ENCODE peak calls at places on chromosome 9, in ten cellular contexts. One of them, this sample, is unnamed.

GRCh38 chr9:107484117-107484723 is 5.3 kb downstream of the KLF4 start:
- DNase-seq in H1: no peak
- DNase-seq in stimulated activated CD4-positive, alpha-beta T cell treated with anti-CD3 and anti-CD28 coated beads, TNF-alpha, amount 100 ng/mL, for 1 hour: no peak
- DNase-seq in activated effector memory CD4-positive, alpha-beta T cell treated with Interleukin-2 at 50 U/mL for 16 hours: no peak
- DNase-seq in AML-193: peak
- DNase-seq in MCF 10A: peak
- DNase-seq in SK-MEL-5: peak
- DNase-seq in GM12865: peak
- DNase-seq in NCI-H345: peak
- DNase-seq in left cardiac atrium: no peak
- DNase-seq in this sample: no peak

GRCh38 chr9:21813575-21814473 is 11.4 kb downstream of the MTAP start:
- DNase-seq in NCI-H345: peak
- DNase-seq in GM12865: peak
- DNase-seq in activated effector memory CD4-positive, alpha-beta T cell treated with Interleukin-2 at 50 U/mL for 16 hours: peak
- DNase-seq in AML-193: peak
- DNase-seq in SK-MEL-5: no peak
- DNase-seq in MCF 10A: no peak
- DNase-seq in H1: no peak
- DNase-seq in left cardiac atrium: peak
- DNase-seq in stimulated activated CD4-positive, alpha-beta T cell treated with anti-CD3 and anti-CD28 coated beads, TNF-alpha, amount 100 ng/mL, for 1 hour: peak
- DNase-seq in this sample: peak

GRCh38 chr9:277595-278330 is 63.1 kb downstream of the DOCK8 start:
- DNase-seq in AML-193: no peak
- DNase-seq in left cardiac atrium: no peak
- DNase-seq in SK-MEL-5: no peak
- DNase-seq in activated effector memory CD4-positive, alpha-beta T cell treated with Interleukin-2 at 50 U/mL for 16 hours: no peak
- DNase-seq in stimulated activated CD4-positive, alpha-beta T cell treated with anti-CD3 and anti-CD28 coated beads, TNF-alpha, amount 100 ng/mL, for 1 hour: no peak
- DNase-seq in GM12865: no peak
- DNase-seq in H1: no peak
- DNase-seq in NCI-H345: no peak
- DNase-seq in MCF 10A: no peak
- DNase-seq in this sample: no peak

GRCh38 chr9:98774746-98775145 is 21.6 kb downstream of the ANKS6 start:
- DNase-seq in GM12865: no peak
- DNase-seq in NCI-H345: no peak
- DNase-seq in stimulated activated CD4-positive, alpha-beta T cell treated with anti-CD3 and anti-CD28 coated beads, TNF-alpha, amount 100 ng/mL, for 1 hour: no peak
- DNase-seq in activated effector memory CD4-positive, alpha-beta T cell treated with Interleukin-2 at 50 U/mL for 16 hours: no peak
- DNase-seq in MCF 10A: peak
- DNase-seq in H1: peak
- DNase-seq in left cardiac atrium: no peak
- DNase-seq in SK-MEL-5: peak
- DNase-seq in AML-193: peak
- DNase-seq in this sample: no peak

GRCh38 chr9:112867275-112867991 is 23.2 kb downstream of the SLC46A2 start:
- DNase-seq in SK-MEL-5: peak
- DNase-seq in stimulated activated CD4-positive, alpha-beta T cell treated with anti-CD3 and anti-CD28 coated beads, TNF-alpha, amount 100 ng/mL, for 1 hour: no peak
- DNase-seq in AML-193: no peak
- DNase-seq in activated effector memory CD4-positive, alpha-beta T cell treated with Interleukin-2 at 50 U/mL for 16 hours: no peak
- DNase-seq in GM12865: peak
- DNase-seq in left cardiac atrium: no peak
- DNase-seq in H1: no peak
- DNase-seq in NCI-H345: no peak
- DNase-seq in MCF 10A: peak
- DNase-seq in this sample: no peak

GRCh38 chr9:120212153-120212852 is 367.7 kb downstream of the CDK5RAP2 start:
- DNase-seq in NCI-H345: no peak
- DNase-seq in left cardiac atrium: no peak
- DNase-seq in GM12865: peak
- DNase-seq in H1: no peak
- DNase-seq in AML-193: no peak
- DNase-seq in MCF 10A: no peak
- DNase-seq in SK-MEL-5: no peak
- DNase-seq in stimulated activated CD4-positive, alpha-beta T cell treated with anti-CD3 and anti-CD28 coated beads, TNF-alpha, amount 100 ng/mL, for 1 hour: no peak
- DNase-seq in activated effector memory CD4-positive, alpha-beta T cell treated with Interleukin-2 at 50 U/mL for 16 hours: no peak
- DNase-seq in this sample: no peak

GRCh38 chr9:92141144-92142129 is 26.2 kb upstream of the SPTLC1 start:
- DNase-seq in stimulated activated CD4-positive, alpha-beta T cell treated with anti-CD3 and anti-CD28 coated beads, TNF-alpha, amount 100 ng/mL, for 1 hour: no peak
- DNase-seq in activated effector memory CD4-positive, alpha-beta T cell treated with Interleukin-2 at 50 U/mL for 16 hours: no peak
- DNase-seq in MCF 10A: no peak
- DNase-seq in left cardiac atrium: peak
- DNase-seq in H1: peak
- DNase-seq in NCI-H345: peak
- DNase-seq in GM12865: no peak
- DNase-seq in SK-MEL-5: no peak
- DNase-seq in AML-193: no peak
- DNase-seq in this sample: no peak

GRCh38 chr9:111597852-111598729 is 1.4 kb downstream of the PTGR1 start:
- DNase-seq in H1: peak
- DNase-seq in stimulated activated CD4-positive, alpha-beta T cell treated with anti-CD3 and anti-CD28 coated beads, TNF-alpha, amount 100 ng/mL, for 1 hour: peak
- DNase-seq in left cardiac atrium: peak
- DNase-seq in AML-193: peak
- DNase-seq in NCI-H345: peak
- DNase-seq in activated effector memory CD4-positive, alpha-beta T cell treated with Interleukin-2 at 50 U/mL for 16 hours: peak
- DNase-seq in SK-MEL-5: peak
- DNase-seq in MCF 10A: peak
- DNase-seq in GM12865: peak
- DNase-seq in this sample: no peak

GRCh38 chr9:89978185-89978584 is 373.4 kb downstream of the GADD45G start:
- DNase-seq in H1: no peak
- DNase-seq in SK-MEL-5: peak
- DNase-seq in GM12865: no peak
- DNase-seq in AML-193: no peak
- DNase-seq in left cardiac atrium: no peak
- DNase-seq in MCF 10A: peak
- DNase-seq in stimulated activated CD4-positive, alpha-beta T cell treated with anti-CD3 and anti-CD28 coated beads, TNF-alpha, amount 100 ng/mL, for 1 hour: no peak
- DNase-seq in NCI-H345: no peak
- DNase-seq in activated effector memory CD4-positive, alpha-beta T cell treated with Interleukin-2 at 50 U/mL for 16 hours: no peak
- DNase-seq in this sample: no peak

GRCh38 chr9:18061856-18062255 is 412.1 kb upstream of the ADAMTSL1 start:
- DNase-seq in H1: no peak
- DNase-seq in AML-193: peak
- DNase-seq in NCI-H345: no peak
- DNase-seq in SK-MEL-5: no peak
- DNase-seq in activated effector memory CD4-positive, alpha-beta T cell treated with Interleukin-2 at 50 U/mL for 16 hours: no peak
- DNase-seq in GM12865: no peak
- DNase-seq in stimulated activated CD4-positive, alpha-beta T cell treated with anti-CD3 and anti-CD28 coated beads, TNF-alpha, amount 100 ng/mL, for 1 hour: no peak
- DNase-seq in left cardiac atrium: no peak
- DNase-seq in MCF 10A: peak
- DNase-seq in this sample: no peak

GRCh38 chr9:6757988-6758417 is 230 bp downstream of the KDM4C start:
- DNase-seq in H1: peak
- DNase-seq in SK-MEL-5: no peak
- DNase-seq in activated effector memory CD4-positive, alpha-beta T cell treated with Interleukin-2 at 50 U/mL for 16 hours: no peak
- DNase-seq in MCF 10A: no peak
- DNase-seq in stimulated activated CD4-positive, alpha-beta T cell treated with anti-CD3 and anti-CD28 coated beads, TNF-alpha, amount 100 ng/mL, for 1 hour: no peak
- DNase-seq in NCI-H345: no peak
- DNase-seq in left cardiac atrium: peak
- DNase-seq in AML-193: no peak
- DNase-seq in GM12865: no peak
- DNase-seq in this sample: no peak

GRCh38 chr9:14866200-14866749 is 44.0 kb downstream of the FREM1 start:
- DNase-seq in left cardiac atrium: no peak
- DNase-seq in GM12865: no peak
- DNase-seq in SK-MEL-5: no peak
- DNase-seq in stimulated activated CD4-positive, alpha-beta T cell treated with anti-CD3 and anti-CD28 coated beads, TNF-alpha, amount 100 ng/mL, for 1 hour: no peak
- DNase-seq in activated effector memory CD4-positive, alpha-beta T cell treated with Interleukin-2 at 50 U/mL for 16 hours: no peak
- DNase-seq in AML-193: no peak
- DNase-seq in H1: no peak
- DNase-seq in NCI-H345: no peak
- DNase-seq in MCF 10A: no peak
- DNase-seq in this sample: no peak

GRCh38 chr9:88980732-88981336 is 10.4 kb upstream of the S1PR3 start:
- DNase-seq in left cardiac atrium: no peak
- DNase-seq in activated effector memory CD4-positive, alpha-beta T cell treated with Interleukin-2 at 50 U/mL for 16 hours: no peak
- DNase-seq in stimulated activated CD4-positive, alpha-beta T cell treated with anti-CD3 and anti-CD28 coated beads, TNF-alpha, amount 100 ng/mL, for 1 hour: no peak
- DNase-seq in SK-MEL-5: no peak
- DNase-seq in MCF 10A: no peak
- DNase-seq in NCI-H345: no peak
- DNase-seq in H1: no peak
- DNase-seq in AML-193: no peak
- DNase-seq in GM12865: no peak
- DNase-seq in this sample: no peak

GRCh38 chr9:16267336-16268036 is 603.0 kb downstream of the BNC2 start:
- DNase-seq in stimulated activated CD4-positive, alpha-beta T cell treated with anti-CD3 and anti-CD28 coated beads, TNF-alpha, amount 100 ng/mL, for 1 hour: no peak
- DNase-seq in left cardiac atrium: no peak
- DNase-seq in AML-193: no peak
- DNase-seq in MCF 10A: no peak
- DNase-seq in SK-MEL-5: peak
- DNase-seq in activated effector memory CD4-positive, alpha-beta T cell treated with Interleukin-2 at 50 U/mL for 16 hours: no peak
- DNase-seq in GM12865: peak
- DNase-seq in NCI-H345: peak
- DNase-seq in H1: no peak
- DNase-seq in this sample: no peak

GRCh38 chr9:105270711-105271110 is 26.3 kb downstream of the SLC44A1 start:
- DNase-seq in stimulated activated CD4-positive, alpha-beta T cell treated with anti-CD3 and anti-CD28 coated beads, TNF-alpha, amount 100 ng/mL, for 1 hour: no peak
- DNase-seq in AML-193: no peak
- DNase-seq in left cardiac atrium: no peak
- DNase-seq in H1: no peak
- DNase-seq in SK-MEL-5: no peak
- DNase-seq in NCI-H345: no peak
- DNase-seq in GM12865: no peak
- DNase-seq in activated effector memory CD4-positive, alpha-beta T cell treated with Interleukin-2 at 50 U/mL for 16 hours: no peak
- DNase-seq in MCF 10A: no peak
- DNase-seq in this sample: no peak

GRCh38 chr9:127966416-127967150 is 14.2 kb downstream of the EEIG1 start:
- DNase-seq in H1: no peak
- DNase-seq in left cardiac atrium: no peak
- DNase-seq in stimulated activated CD4-positive, alpha-beta T cell treated with anti-CD3 and anti-CD28 coated beads, TNF-alpha, amount 100 ng/mL, for 1 hour: no peak
- DNase-seq in MCF 10A: peak
- DNase-seq in NCI-H345: no peak
- DNase-seq in GM12865: no peak
- DNase-seq in SK-MEL-5: no peak
- DNase-seq in AML-193: no peak
- DNase-seq in activated effector memory CD4-positive, alpha-beta T cell treated with Interleukin-2 at 50 U/mL for 16 hours: no peak
- DNase-seq in this sample: no peak

GRCh38 chr9:101087426-101087825 is 58.9 kb downstream of the PLPPR1 start:
- DNase-seq in SK-MEL-5: no peak
- DNase-seq in MCF 10A: no peak
- DNase-seq in GM12865: no peak
- DNase-seq in AML-193: no peak
- DNase-seq in H1: no peak
- DNase-seq in NCI-H345: peak
- DNase-seq in left cardiac atrium: no peak
- DNase-seq in activated effector memory CD4-positive, alpha-beta T cell treated with Interleukin-2 at 50 U/mL for 16 hours: no peak
- DNase-seq in stimulated activated CD4-positive, alpha-beta T cell treated with anti-CD3 and anti-CD28 coated beads, TNF-alpha, amount 100 ng/mL, for 1 hour: no peak
- DNase-seq in this sample: no peak

GRCh38 chr9:129487307-129487657 is 133.6 kb downstream of the C9orf50 start:
- DNase-seq in NCI-H345: no peak
- DNase-seq in stimulated activated CD4-positive, alpha-beta T cell treated with anti-CD3 and anti-CD28 coated beads, TNF-alpha, amount 100 ng/mL, for 1 hour: no peak
- DNase-seq in MCF 10A: no peak
- DNase-seq in GM12865: no peak
- DNase-seq in left cardiac atrium: no peak
- DNase-seq in AML-193: no peak
- DNase-seq in SK-MEL-5: no peak
- DNase-seq in activated effector memory CD4-positive, alpha-beta T cell treated with Interleukin-2 at 50 U/mL for 16 hours: no peak
- DNase-seq in H1: no peak
- DNase-seq in this sample: no peak

GRCh38 chr9:120402741-120403542 is 177.0 kb downstream of the CDK5RAP2 start:
- DNase-seq in NCI-H345: no peak
- DNase-seq in MCF 10A: peak
- DNase-seq in SK-MEL-5: peak
- DNase-seq in H1: no peak
- DNase-seq in AML-193: peak
- DNase-seq in stimulated activated CD4-positive, alpha-beta T cell treated with anti-CD3 and anti-CD28 coated beads, TNF-alpha, amount 100 ng/mL, for 1 hour: no peak
- DNase-seq in left cardiac atrium: no peak
- DNase-seq in GM12865: no peak
- DNase-seq in activated effector memory CD4-positive, alpha-beta T cell treated with Interleukin-2 at 50 U/mL for 16 hours: no peak
- DNase-seq in this sample: no peak

GRCh38 chr9:89888233-89888632 is 283.4 kb downstream of the GADD45G start:
- DNase-seq in NCI-H345: no peak
- DNase-seq in SK-MEL-5: no peak
- DNase-seq in activated effector memory CD4-positive, alpha-beta T cell treated with Interleukin-2 at 50 U/mL for 16 hours: no peak
- DNase-seq in stimulated activated CD4-positive, alpha-beta T cell treated with anti-CD3 and anti-CD28 coated beads, TNF-alpha, amount 100 ng/mL, for 1 hour: no peak
- DNase-seq in left cardiac atrium: no peak
- DNase-seq in GM12865: no peak
- DNase-seq in AML-193: no peak
- DNase-seq in MCF 10A: no peak
- DNase-seq in H1: no peak
- DNase-seq in this sample: no peak

GRCh38 chr9:134357631-134358025 is 31.4 kb downstream of the RXRA start:
- DNase-seq in MCF 10A: peak
- DNase-seq in activated effector memory CD4-positive, alpha-beta T cell treated with Interleukin-2 at 50 U/mL for 16 hours: no peak
- DNase-seq in left cardiac atrium: no peak
- DNase-seq in NCI-H345: no peak
- DNase-seq in AML-193: no peak
- DNase-seq in GM12865: no peak
- DNase-seq in stimulated activated CD4-positive, alpha-beta T cell treated with anti-CD3 and anti-CD28 coated beads, TNF-alpha, amount 100 ng/mL, for 1 hour: no peak
- DNase-seq in SK-MEL-5: no peak
- DNase-seq in H1: no peak
- DNase-seq in this sample: no peak

GRCh38 chr9:121727295-121728028 is 76.0 kb downstream of the DAB2IP start:
- DNase-seq in left cardiac atrium: no peak
- DNase-seq in stimulated activated CD4-positive, alpha-beta T cell treated with anti-CD3 and anti-CD28 coated beads, TNF-alpha, amount 100 ng/mL, for 1 hour: no peak
- DNase-seq in SK-MEL-5: no peak
- DNase-seq in NCI-H345: no peak
- DNase-seq in activated effector memory CD4-positive, alpha-beta T cell treated with Interleukin-2 at 50 U/mL for 16 hours: no peak
- DNase-seq in H1: no peak
- DNase-seq in GM12865: no peak
- DNase-seq in AML-193: no peak
- DNase-seq in MCF 10A: no peak
- DNase-seq in this sample: no peak

GRCh38 chr9:83701769-83702168 is 6.0 kb downstream of the UBQLN1 start:
- DNase-seq in SK-MEL-5: peak
- DNase-seq in AML-193: no peak
- DNase-seq in GM12865: no peak
- DNase-seq in H1: no peak
- DNase-seq in left cardiac atrium: no peak
- DNase-seq in stimulated activated CD4-positive, alpha-beta T cell treated with anti-CD3 and anti-CD28 coated beads, TNF-alpha, amount 100 ng/mL, for 1 hour: no peak
- DNase-seq in NCI-H345: no peak
- DNase-seq in MCF 10A: peak
- DNase-seq in activated effector memory CD4-positive, alpha-beta T cell treated with Interleukin-2 at 50 U/mL for 16 hours: no peak
- DNase-seq in this sample: no peak

GRCh38 chr9:129879991-129880653 is 44.9 kb downstream of the USP20 start:
- DNase-seq in left cardiac atrium: no peak
- DNase-seq in MCF 10A: no peak
- DNase-seq in AML-193: no peak
- DNase-seq in SK-MEL-5: no peak
- DNase-seq in stimulated activated CD4-positive, alpha-beta T cell treated with anti-CD3 and anti-CD28 coated beads, TNF-alpha, amount 100 ng/mL, for 1 hour: no peak
- DNase-seq in GM12865: no peak
- DNase-seq in H1: no peak
- DNase-seq in NCI-H345: no peak
- DNase-seq in activated effector memory CD4-positive, alpha-beta T cell treated with Interleukin-2 at 50 U/mL for 16 hours: no peak
- DNase-seq in this sample: no peak

GRCh38 chr9:92525306-92525705 is 10.5 kb downstream of the ECM2 start:
- DNase-seq in stimulated activated CD4-positive, alpha-beta T cell treated with anti-CD3 and anti-CD28 coated beads, TNF-alpha, amount 100 ng/mL, for 1 hour: no peak
- DNase-seq in NCI-H345: no peak
- DNase-seq in activated effector memory CD4-positive, alpha-beta T cell treated with Interleukin-2 at 50 U/mL for 16 hours: no peak
- DNase-seq in left cardiac atrium: no peak
- DNase-seq in H1: no peak
- DNase-seq in AML-193: no peak
- DNase-seq in MCF 10A: no peak
- DNase-seq in GM12865: no peak
- DNase-seq in SK-MEL-5: no peak
- DNase-seq in this sample: no peak

GRCh38 chr9:120715331-120715924 is 1.2 kb upstream of the MEGF9 start:
- DNase-seq in AML-193: no peak
- DNase-seq in left cardiac atrium: peak
- DNase-seq in MCF 10A: no peak
- DNase-seq in GM12865: no peak
- DNase-seq in H1: peak
- DNase-seq in activated effector memory CD4-positive, alpha-beta T cell treated with Interleukin-2 at 50 U/mL for 16 hours: no peak
- DNase-seq in SK-MEL-5: peak
- DNase-seq in stimulated activated CD4-positive, alpha-beta T cell treated with anti-CD3 and anti-CD28 coated beads, TNF-alpha, amount 100 ng/mL, for 1 hour: no peak
- DNase-seq in NCI-H345: no peak
- DNase-seq in this sample: no peak

GRCh38 chr9:87909310-87910041 is 8.3 kb upstream of the SPATA31C1 start:
- DNase-seq in left cardiac atrium: no peak
- DNase-seq in NCI-H345: no peak
- DNase-seq in H1: peak
- DNase-seq in GM12865: no peak
- DNase-seq in activated effector memory CD4-positive, alpha-beta T cell treated with Interleukin-2 at 50 U/mL for 16 hours: no peak
- DNase-seq in stimulated activated CD4-positive, alpha-beta T cell treated with anti-CD3 and anti-CD28 coated beads, TNF-alpha, amount 100 ng/mL, for 1 hour: no peak
- DNase-seq in AML-193: no peak
- DNase-seq in SK-MEL-5: peak
- DNase-seq in MCF 10A: peak
- DNase-seq in this sample: no peak

GRCh38 chr9:123399803-123400378 is 43.9 kb downstream of the CRB2 start:
- DNase-seq in H1: peak
- DNase-seq in MCF 10A: no peak
- DNase-seq in AML-193: no peak
- DNase-seq in SK-MEL-5: peak
- DNase-seq in NCI-H345: no peak
- DNase-seq in activated effector memory CD4-positive, alpha-beta T cell treated with Interleukin-2 at 50 U/mL for 16 hours: no peak
- DNase-seq in GM12865: peak
- DNase-seq in stimulated activated CD4-positive, alpha-beta T cell treated with anti-CD3 and anti-CD28 coated beads, TNF-alpha, amount 100 ng/mL, for 1 hour: no peak
- DNase-seq in left cardiac atrium: no peak
- DNase-seq in this sample: no peak

This sample was measured in NCI-H187.